ENCODE peak calls at places on chromosomes 1 and 21, in nine cellular contexts. L, Q, N, F, Z, E, R, O and H are unnamed samples.

GRCh38 chr1:217539510-217539909 is 91.4 kb downstream of the GPATCH2 start:
- DNase-seq in L (no peak), Q (no peak), N (no peak), F (no peak), Z (no peak), E (no peak), R (no peak), O (no peak), H (no peak)

GRCh38 chr1:23448846-23449245 is 24.3 kb upstream of the TCEA3 start:
- DNase-seq in L (no peak), Q (no peak), N (no peak), F (no peak), Z (no peak), E (no peak), R (peak; percentile 25), O (no peak), H (no peak)

GRCh38 chr1:145962157-145963102 is 1.9 kb downstream of the ANKRD34A start:
- DNase-seq in L (peak; percentile 55), Q (peak; percentile 65), N (peak; percentile 61), F (no peak), Z (no peak), E (peak; percentile 38), R (no peak), O (no peak), H (no peak)

GRCh38 chr1:37671261-37671660 is 21.1 kb upstream of the CDCA8 start:
- DNase-seq in L (no peak), Q (no peak), N (no peak), F (no peak), Z (no peak), E (no peak), R (no peak), O (no peak), H (no peak)

GRCh38 chr1:215287362-215287761 is 204.8 kb downstream of the KCNK2 start:
- DNase-seq in L (no peak), Q (no peak), N (no peak), F (no peak), Z (no peak), E (no peak), R (peak; percentile 22), O (no peak), H (peak; percentile 7)

GRCh38 chr1:222588135-222588534 is 1.6 kb downstream of the TAF1A start:
- DNase-seq in L (no peak), Q (no peak), N (no peak), F (no peak), Z (no peak), E (no peak), R (no peak), O (no peak), H (no peak)

GRCh38 chr1:47818682-47819502 is 178.3 kb downstream of the TRABD2B start:
- DNase-seq in L (no peak), Q (no peak), N (no peak), F (no peak), Z (no peak), E (no peak), R (no peak), O (no peak), H (peak; percentile 37)

GRCh38 chr1:171909711-171910110 is 68.4 kb downstream of the DNM3 start:
- DNase-seq in L (no peak), Q (no peak), N (no peak), F (no peak), Z (no peak), E (no peak), R (no peak), O (no peak), H (no peak)

GRCh38 chr1:208007319-208007937 is 96.5 kb upstream of the CD34 start:
- DNase-seq in L (no peak), Q (no peak), N (no peak), F (no peak), Z (no peak), E (no peak), R (no peak), O (no peak), H (no peak)

GRCh38 chr1:119632836-119633235 is 15.2 kb downstream of the ZNF697 start:
- DNase-seq in L (no peak), Q (no peak), N (no peak), F (no peak), Z (no peak), E (no peak), R (no peak), O (no peak), H (no peak)

GRCh38 chr1:243549791-243550190 is 293.9 kb downstream of the SDCCAG8 start:
- DNase-seq in L (no peak), Q (no peak), N (no peak), F (no peak), Z (no peak), E (no peak), R (no peak), O (no peak), H (no peak)

GRCh38 chr1:212560933-212561460 is 47.6 kb upstream of the ATF3 start:
- DNase-seq in L (no peak), Q (no peak), N (no peak), F (no peak), Z (no peak), E (no peak), R (no peak), O (no peak), H (no peak)

GRCh38 chr1:1623631-1624442 is 8.1 kb upstream of the MMP23B start:
- DNase-seq in L (no peak), Q (peak; percentile 64), N (no peak), F (no peak), Z (no peak), E (no peak), R (no peak), O (no peak), H (no peak)

GRCh38 chr1:53266038-53266437 is 27.7 kb upstream of the MAGOH start:
- DNase-seq in L (no peak), Q (no peak), N (no peak), F (no peak), Z (no peak), E (no peak), R (no peak), O (no peak), H (no peak)

GRCh38 chr1:231674575-231674974 is 48.0 kb downstream of the DISC1 start:
- DNase-seq in L (no peak), Q (no peak), N (no peak), F (no peak), Z (no peak), E (no peak), R (no peak), O (no peak), H (no peak)

DNA sequence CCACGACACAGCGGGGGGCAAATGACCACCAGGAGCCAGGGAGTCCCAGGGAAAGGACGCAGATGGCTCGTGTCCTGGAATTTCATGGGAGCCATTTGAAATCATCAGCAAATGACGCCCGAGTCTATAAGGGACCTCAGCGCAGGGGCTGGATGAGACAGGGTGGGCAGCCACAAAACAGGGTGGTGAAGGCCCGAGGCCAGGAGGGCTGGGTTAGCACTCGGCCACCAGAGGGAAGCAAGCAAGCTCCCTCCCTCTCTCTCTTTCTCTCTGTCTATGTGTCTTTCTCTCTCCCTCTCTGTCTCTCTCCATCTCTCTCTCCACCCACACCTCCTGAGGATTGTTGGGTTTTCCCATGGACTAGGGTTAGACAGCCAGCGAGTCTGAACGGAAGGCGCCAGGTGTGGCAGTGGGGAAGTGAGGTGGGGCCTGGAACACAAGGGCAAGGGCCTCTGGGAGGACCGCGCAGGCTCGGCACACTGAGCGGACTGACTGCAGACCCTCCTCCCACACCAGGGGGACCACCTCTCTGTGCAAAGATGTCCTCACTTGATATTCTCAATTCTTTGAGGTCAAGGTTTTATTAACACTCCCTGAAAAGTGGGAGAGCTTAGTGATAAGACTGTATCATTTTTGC is 73.8 kb upstream of the TMPRSS2 start:
- DNase-seq in L (no peak), Q (no peak), N (no peak), F (no peak), Z (no peak), E (peak; percentile 66), R (no peak), O (peak; percentile 24), H (no peak)
- H3K27ac ChIP-seq in L (no peak overlapping the region), Q (no peak overlapping the region), N (no peak overlapping the region), F (no peak overlapping the region), Z (no peak overlapping the region), E (peak overlapping the region; percentile 90), R (no peak overlapping the region), O (peak overlapping the region; percentile 51), H (no peak overlapping the region)

DNA sequence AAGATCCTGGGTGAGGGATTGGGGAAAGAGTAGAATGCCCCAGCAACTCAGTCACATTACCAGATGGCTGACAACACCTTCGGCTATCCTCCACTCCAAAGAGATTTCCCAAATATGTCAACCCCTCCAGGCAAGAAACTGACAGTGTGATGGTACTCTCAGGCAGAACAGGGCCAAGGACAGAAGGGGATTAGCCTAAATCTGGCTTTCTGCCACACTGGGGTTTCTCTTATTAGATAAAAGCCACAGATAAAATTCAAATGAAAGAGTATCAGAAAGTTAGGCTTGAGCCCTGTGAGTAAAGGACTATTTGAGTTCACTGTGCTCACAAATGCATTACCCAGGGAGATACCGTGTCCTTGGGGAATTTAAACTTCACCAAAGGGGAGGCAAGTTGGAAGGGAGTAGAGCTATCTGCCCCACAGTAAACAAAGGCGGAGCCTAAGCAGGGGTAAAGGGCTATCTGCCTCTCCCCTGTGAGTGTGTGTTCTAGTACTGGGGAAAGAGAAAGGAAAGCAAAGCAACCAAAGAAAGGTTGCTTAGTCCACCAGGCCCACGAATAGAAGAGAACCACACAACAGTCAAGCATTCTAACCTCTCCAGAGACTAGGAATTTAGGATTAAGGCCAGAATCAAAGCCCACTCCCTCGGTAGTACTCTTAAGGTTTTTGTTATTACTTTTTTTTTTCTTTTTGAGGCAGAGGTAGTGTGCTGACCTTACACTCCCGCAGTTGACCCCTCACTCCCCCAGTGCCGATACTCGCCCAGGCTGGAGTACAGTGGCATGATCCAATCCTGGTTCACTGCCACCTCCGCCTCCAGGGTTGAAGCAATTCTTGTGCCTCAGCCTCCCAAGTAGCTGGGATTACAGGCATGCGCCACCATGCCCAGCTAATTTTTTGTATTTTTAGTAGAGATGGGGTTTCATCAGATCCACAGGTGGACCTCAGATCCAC is 12.8 kb downstream of the TPM3 start:
- DNase-seq in L (peak; percentile 39), Q (no peak), N (no peak), F (no peak), Z (no peak), E (peak; percentile 49), R (no peak), O (peak; percentile 51), H (no peak)
- TF ChIP-seq POLR2A in L (no peak), Q (no peak), N (peak; percentile 76), F (no peak), Z (no peak), E (peak; percentile 53), R (no peak), O (no peak), H (no peak)

DNA sequence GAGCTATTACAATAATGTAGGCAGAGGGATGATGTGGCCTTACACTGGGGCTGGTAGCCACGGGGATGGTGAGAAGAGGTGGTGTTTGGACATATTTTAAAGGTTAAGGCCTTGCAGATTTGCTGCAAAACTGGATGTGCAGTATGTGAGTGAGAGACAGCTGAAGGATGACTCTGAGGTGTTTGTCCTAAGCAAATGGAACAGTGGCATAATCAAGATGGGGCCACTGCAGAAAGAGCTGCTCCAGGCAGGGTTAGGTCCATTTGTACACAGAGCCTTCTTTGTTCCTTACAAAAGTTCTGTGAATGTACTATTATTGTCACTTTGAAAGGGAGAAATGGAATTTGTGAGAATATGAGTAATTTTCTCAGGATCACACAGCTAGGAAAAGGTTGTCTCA is 220.4 kb upstream of the ZP4 start:
- DNase-seq in L (no peak), Q (no peak), N (no peak), F (no peak), Z (no peak), E (no peak), R (no peak), O (no peak), H (no peak)
- H3K27ac ChIP-seq in L (no peak overlapping the region), Q (no peak overlapping the region), N (no peak overlapping the region), F (no peak overlapping the region), Z (no peak overlapping the region), E (no peak overlapping the region), R (no peak overlapping the region), O (no peak overlapping the region), H (no peak overlapping the region)

GRCh38 chr21:28579986-28580550 is 412.6 kb downstream of the LTN1 start:
- DNase-seq in L (no peak), Q (no peak), N (no peak), F (no peak), Z (no peak), E (no peak), R (no peak), O (no peak), H (no peak)
- TF ChIP-seq POLR2A in L (no peak), Q (no peak), N (no peak), F (no peak), Z (no peak), E (no peak), R (no peak), O (no peak), H (no peak)